ENCODE peak calls at places on chromosomes 4 and X, in seven cellular contexts. E is RCC 7860; B is central memory CD8-positive, alpha-beta T cell; H is astrocyte of the spinal cord; T is epithelial cell of prostate; O is LoVo; M is activated naive CD8-positive, alpha-beta T cell treated with anti-CD3 and anti-CD28 coated beads, Interleukin-2, amount 50 U/mL, for 24 hours. K is an unnamed sample.

GRCh38 chrX:45768666-45769065 is 568.0 kb upstream of the DIPK2B start:
- DNase-seq in E (no peak), T (no peak), H (peak), B (no peak), M (no peak), O (no peak), K (peak)

GRCh38 chr4:172996571-172997216 is 171.9 kb upstream of the GALNT7 start:
- DNase-seq in O (no peak), E (peak), H (peak), M (no peak), T (peak), B (no peak), K (peak)

GRCh38 chrX:153765138-153766079 is 1.4 kb downstream of the PLXNB3 start:
- DNase-seq in B (no peak), H (no peak), T (no peak), M (no peak), E (peak), O (no peak), K (peak)

GRCh38 chrX:103878466-103879151 is 46.6 kb upstream of the RAB9B start:
- DNase-seq in B (no peak), E (peak), O (peak), M (no peak), H (peak), T (peak), K (peak)

GRCh38 chr4:1008840-1009646 is 2.4 kb upstream of the FGFRL1 start:
- DNase-seq in M (peak), T (no peak), E (no peak), H (no peak), B (peak), O (no peak), K (no peak)

GRCh38 chrX:24647257-24648058 is at the start of gene PCYT1B:
- DNase-seq in B (peak), H (peak), T (peak), O (peak), E (no peak), M (peak), K (peak)

GRCh38 chr4:4542824-4543485 is 1.1 kb upstream of the STX18 start:
- DNase-seq in H (no peak), O (no peak), B (no peak), T (no peak), E (no peak), M (no peak), K (no peak)

GRCh38 chr4:100926039-100926717 is 408.4 kb upstream of the EMCN start:
- DNase-seq in T (no peak), B (no peak), E (no peak), H (no peak), O (no peak), M (no peak), K (no peak)

GRCh38 chr4:158823461-158823873 is 54.6 kb downstream of the FNIP2 start:
- DNase-seq in E (peak), T (peak), H (peak), M (no peak), B (no peak), O (no peak), K (peak)

GRCh38 chr4:1344696-1345095 is 2.3 kb upstream of the UVSSA start:
- DNase-seq in B (no peak), M (no peak), O (no peak), T (no peak), H (no peak), E (no peak), K (no peak)

GRCh38 chr4:1502501-1502886 is 96.3 kb upstream of the NKX1-1 start:
- DNase-seq in E (no peak), M (no peak), O (no peak), B (no peak), H (no peak), T (no peak), K (no peak)

GRCh38 chr4:98092833-98093439 is 50.3 kb downstream of the STPG2 start:
- DNase-seq in T (no peak), B (no peak), E (no peak), O (peak), H (peak), M (no peak), K (peak)

GRCh38 chr4:2290488-2290887 is 28.6 kb upstream of the MXD4 start:
- DNase-seq in B (no peak), T (no peak), M (no peak), H (no peak), O (no peak), E (no peak), K (no peak)

GRCh38 chr4:87041142-87041541 is 106.3 kb downstream of the AFF1 start:
- DNase-seq in T (no peak), O (no peak), E (no peak), M (no peak), B (no peak), H (no peak), K (peak)

GRCh38 chr4:38311495-38311894 is 351.3 kb downstream of the PTTG2 start:
- DNase-seq in M (no peak), B (no peak), T (no peak), O (no peak), E (no peak), H (no peak), K (no peak)

GRCh38 chrX:114073926-114074325 is 510.0 kb upstream of the HTR2C start:
- DNase-seq in T (no peak), M (no peak), B (no peak), E (no peak), H (no peak), O (no peak), K (no peak)

GRCh38 chr4:100022792-100023222 is 72.7 kb upstream of the H2AZ1 start:
- DNase-seq in B (no peak), O (no peak), M (no peak), T (no peak), E (no peak), H (peak), K (no peak)

GRCh38 chr4:152095701-152096070 is 334.9 kb upstream of the GATB start:
- DNase-seq in H (no peak), O (no peak), E (peak), B (no peak), T (no peak), M (no peak), K (no peak)

GRCh38 chrX:103276581-103277002 is at the start of gene TCEAL5:
- DNase-seq in O (no peak), M (no peak), B (no peak), E (no peak), T (no peak), H (no peak), K (no peak)